ENCODE peak calls at places on chromosomes 7 and 10, in four cellular contexts. G is A549, K is pancreas, L is cardiac fibroblast. F is an unnamed sample.

GRCh38 chr10:68075550-68076004 is 494 bp upstream of the HERC4 start:
- DNase-seq in G (no peak), K (no peak), L (no peak), F (no peak)

GRCh38 chr10:114184276-114184675 is 5.1 kb downstream of the TDRD1 start:
- DNase-seq in G (no peak), K (no peak), L (no peak), F (no peak)

GRCh38 chr7:471866-472639 is 47.6 kb downstream of the PDGFA start:
- DNase-seq in G (no peak), K (peak; percentile 51), L (peak; percentile 95), F (peak; percentile 92)

GRCh38 chr7:48971173-48971572 is 46.8 kb downstream of the CDC14C start:
- DNase-seq in G (no peak), K (no peak), L (no peak), F (no peak)

GRCh38 chr7:673681-674453 is 52.6 kb upstream of the DNAAF5 start:
- DNase-seq in G (no peak), K (peak; percentile 31), L (no peak), F (no peak)

GRCh38 chr7:148535227-148535626 is 55.3 kb upstream of the C7orf33 start:
- DNase-seq in G (no peak), K (no peak), L (no peak), F (peak; percentile 47)

GRCh38 chr10:69883256-69883655 is 81.5 kb downstream of the COL13A1 start:
- DNase-seq in G (peak; percentile 26), K (no peak), L (no peak), F (peak; percentile 68)

GRCh38 chr7:46486264-46487206 is 565.5 kb upstream of the IGFBP3 start:
- DNase-seq in G (peak; percentile 6), K (no peak), L (peak; percentile 89), F (peak; percentile 91)

GRCh38 chr10:104032144-104032775 is 53.4 kb downstream of the COL17A1 start:
- DNase-seq in G (no peak), K (no peak), L (no peak), F (no peak)

GRCh38 chr7:41760293-41760692 is 57.4 kb upstream of the INHBA start:
- DNase-seq in G (no peak), K (no peak), L (peak; percentile 37), F (peak; percentile 53)

GRCh38 chr7:155233703-155234492 is 63.8 kb upstream of the INSIG1 start:
- DNase-seq in G (no peak), K (no peak), L (no peak), F (no peak)

GRCh38 chr10:92108120-92108519 is 182.8 kb downstream of the CPEB3 start:
- DNase-seq in G (no peak), K (no peak), L (no peak), F (no peak)

GRCh38 chr7:142614116-142614515 is 135.2 kb upstream of the PRSS1 start:
- DNase-seq in G (no peak), K (no peak), L (peak; percentile 33), F (peak; percentile 6)

DNA sequence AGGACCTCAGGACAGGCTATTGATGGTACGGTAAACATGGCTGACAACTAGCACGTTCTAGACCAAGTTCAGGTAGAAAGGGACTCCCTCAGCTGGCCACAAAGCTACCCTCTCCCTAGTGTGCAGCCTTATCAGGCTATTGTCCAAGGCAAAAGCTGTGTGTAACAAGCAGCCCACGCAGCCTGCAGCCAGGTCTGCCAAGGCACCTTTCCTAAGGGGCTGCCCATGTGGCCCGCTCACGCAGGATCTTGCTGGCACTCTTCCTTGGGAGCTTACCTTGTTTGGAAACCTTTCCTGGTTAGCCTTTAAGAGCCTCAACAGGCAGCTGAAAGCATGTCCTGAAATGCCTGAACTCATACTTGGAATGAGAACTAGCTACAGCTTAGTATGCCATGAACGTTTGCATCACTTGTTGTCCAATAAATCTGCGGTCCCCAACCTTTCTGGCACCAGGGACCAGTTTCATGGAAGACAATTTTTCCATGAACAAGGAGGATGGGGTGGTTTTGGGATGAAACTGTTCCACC is 51.7 kb downstream of the SYPL1 start:
- DNase-seq in G (no peak), K (no peak), L (no peak), F (peak; percentile 69)
- H3K4me3 ChIP-seq in G (no peak overlapping the region), K (no peak overlapping the region), L (no peak overlapping the region), F (no peak overlapping the region)

GRCh38 chr10:11165591-11166543 is 148.2 kb downstream of the CELF2 start:
- DNase-seq in G (peak; percentile 5), K (no peak), L (peak; percentile 5), F (peak; percentile 36)
- TF ChIP-seq CTCF in G (no peak), K (no peak), L (peak; percentile 29), F (peak; percentile 58)

DNA sequence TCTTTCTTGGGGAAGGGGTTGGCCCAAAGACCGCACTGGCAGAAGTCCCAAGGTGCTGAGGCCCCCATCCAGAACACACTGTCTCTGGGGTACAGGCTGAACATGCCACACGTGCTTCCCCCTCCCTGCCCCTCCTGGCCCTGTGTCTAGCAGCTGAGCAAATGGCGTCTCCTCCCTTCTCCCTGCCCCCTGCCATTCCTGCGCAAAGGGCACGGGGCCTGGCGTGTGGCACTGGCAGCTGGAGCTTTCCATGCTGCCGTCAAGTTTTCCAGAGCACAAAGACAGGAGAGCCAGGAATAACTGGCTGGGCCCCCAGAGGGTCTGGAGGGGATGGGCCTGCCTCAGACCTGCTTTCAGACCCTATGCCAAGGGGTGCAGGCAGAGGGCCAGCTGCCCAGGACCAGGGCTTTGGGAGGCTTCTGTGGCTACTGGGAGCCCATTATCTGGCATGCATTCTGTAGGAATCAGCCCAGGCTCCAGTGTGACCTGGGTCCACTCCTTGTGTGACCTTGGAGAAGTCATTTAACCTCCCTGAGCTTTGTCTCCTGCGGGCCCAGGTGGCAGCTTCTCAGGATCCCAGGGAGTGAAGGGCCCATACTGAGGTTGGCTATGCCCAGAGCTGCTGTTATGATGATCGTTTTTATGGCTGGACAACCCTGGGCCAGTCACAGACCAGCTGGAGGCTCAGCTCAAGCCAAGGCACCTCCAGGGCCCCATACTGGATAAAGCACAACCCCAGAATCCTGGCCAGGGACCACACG is 710 bp upstream of the LDB3 start:
- DNase-seq in G (no peak), K (no peak), L (no peak), F (no peak)
- H3K4me3 ChIP-seq in G (no peak overlapping the region), K (no peak overlapping the region), L (no peak overlapping the region), F (no peak overlapping the region)

GRCh38 chr7:151429555-151430331 is 10.2 kb downstream of the CRYGN start:
- DNase-seq in G (peak; percentile 36), K (peak; percentile 61), L (no peak), F (peak; percentile 35)
- TF ChIP-seq CTCF in G (no peak), K (no peak), L (no peak), F (peak; percentile 43)

DNA sequence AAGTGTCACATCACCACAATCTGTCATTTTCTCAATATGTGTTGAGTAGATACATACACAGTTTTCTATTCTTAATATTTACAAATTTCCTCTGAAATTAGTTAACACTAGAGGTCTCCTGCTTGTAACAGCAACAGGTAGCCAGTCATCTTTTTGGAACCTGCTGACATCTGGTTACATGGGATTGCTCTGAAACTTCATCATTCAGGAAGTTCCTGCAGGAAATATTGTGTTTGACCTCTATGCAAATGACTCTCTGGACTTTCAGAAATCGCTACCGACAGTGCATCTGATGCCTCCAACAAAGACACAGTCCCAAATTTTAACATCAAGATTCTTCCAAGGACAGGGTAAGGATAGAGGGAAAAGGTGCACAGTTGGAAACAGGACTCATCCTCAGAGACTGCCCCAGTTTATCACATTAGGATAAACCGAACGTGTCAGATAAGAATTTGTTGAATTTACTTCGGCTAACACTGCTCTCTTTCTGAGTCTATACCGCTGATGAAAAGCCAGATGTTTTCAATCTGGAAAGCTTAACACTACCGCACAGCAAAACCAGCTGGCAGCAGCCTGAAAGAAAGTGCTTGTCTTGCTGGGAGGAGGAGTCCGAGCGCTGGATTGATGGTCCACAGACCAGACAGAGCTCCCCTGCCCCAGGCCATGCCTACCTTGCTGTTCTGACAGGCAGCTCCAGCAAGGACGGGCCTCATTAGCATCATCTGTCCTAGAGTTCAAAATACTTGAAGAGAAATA is 633.4 kb downstream of the PARD3 start:
- DNase-seq in G (no peak), K (no peak), L (peak; percentile 22), F (no peak)
- H3K4me3 ChIP-seq in G (no peak overlapping the region), K (no peak overlapping the region), L (no peak overlapping the region), F (no peak overlapping the region)

DNA sequence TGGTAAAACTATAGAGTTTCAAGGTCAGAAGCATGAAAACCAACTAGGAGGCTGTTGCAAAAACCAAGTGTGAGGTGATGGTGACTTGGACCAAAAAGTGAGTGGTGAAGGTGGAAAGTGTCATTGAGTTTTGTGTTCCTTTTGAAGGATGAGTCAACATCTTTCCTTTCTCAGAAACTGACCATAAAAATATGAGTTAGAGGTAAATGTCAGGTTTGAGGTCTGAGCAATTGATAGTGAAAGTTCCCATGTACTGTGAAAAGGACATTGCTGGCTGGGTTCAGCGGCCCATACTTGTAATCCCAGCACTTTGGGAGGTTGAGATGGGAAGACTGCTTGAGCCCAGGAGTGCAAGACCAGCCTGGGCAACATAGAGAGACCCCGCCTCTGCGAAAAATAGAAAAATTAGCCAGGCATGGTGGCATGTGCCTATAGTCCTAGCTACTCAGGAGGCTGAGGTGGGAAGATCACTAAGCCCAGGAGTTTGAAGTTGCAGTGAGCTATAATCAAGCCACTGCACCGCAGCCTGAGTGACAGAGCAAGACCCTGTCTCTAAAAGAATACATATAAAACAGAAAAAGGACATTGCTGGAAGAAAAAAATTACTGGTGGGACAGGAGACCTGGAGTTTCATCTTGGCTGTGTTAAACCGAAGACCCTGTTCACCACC is 89.3 kb upstream of the ARID5B start:
- DNase-seq in G (no peak), K (no peak), L (no peak), F (no peak)
- TF ChIP-seq CTCF in G (no peak), K (no peak), L (no peak), F (no peak)

GRCh38 chr7:112110651-112111050 is 95.5 kb downstream of the DOCK4 start:
- DNase-seq in G (no peak), K (no peak), L (no peak), F (no peak)
- H3K4me3 ChIP-seq in G (no peak overlapping the region), K (no peak overlapping the region), L (no peak overlapping the region), F (no peak overlapping the region)

DNA sequence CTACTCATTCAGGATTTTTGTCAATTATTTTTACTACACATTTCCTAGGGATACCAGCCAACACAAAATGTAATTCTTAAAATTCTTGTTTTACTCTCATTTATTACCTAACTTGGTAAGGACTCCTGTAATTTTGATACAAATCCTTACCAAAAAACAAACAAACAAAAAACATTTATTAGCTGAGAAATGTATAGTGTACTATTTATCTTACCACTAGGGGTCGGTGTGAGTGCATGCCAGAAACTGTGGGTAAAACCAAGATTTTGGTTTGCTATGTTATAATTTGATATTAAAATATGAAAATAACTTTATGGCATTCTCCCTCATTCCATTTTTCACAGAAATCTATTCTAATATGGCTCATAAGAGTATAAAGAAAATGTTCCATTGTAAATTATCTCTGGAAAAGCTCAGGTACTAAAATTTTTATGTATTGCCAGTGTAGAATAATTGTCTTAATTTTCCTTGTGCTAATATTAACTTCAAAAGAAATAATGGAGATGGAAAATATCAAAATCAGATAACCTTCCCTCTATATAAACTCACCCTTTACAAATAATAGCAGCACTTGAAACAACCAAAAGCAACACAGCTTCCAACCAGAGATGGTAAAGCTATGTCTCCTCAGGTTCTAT is 290.8 kb upstream of the PCDH15 start:
- DNase-seq in G (no peak), K (no peak), L (peak; percentile 21), F (peak; percentile 20)
- TF ChIP-seq CTCF in G (peak; percentile 62), K (peak; percentile 58), L (peak; percentile 73), F (peak; percentile 82)

DNA sequence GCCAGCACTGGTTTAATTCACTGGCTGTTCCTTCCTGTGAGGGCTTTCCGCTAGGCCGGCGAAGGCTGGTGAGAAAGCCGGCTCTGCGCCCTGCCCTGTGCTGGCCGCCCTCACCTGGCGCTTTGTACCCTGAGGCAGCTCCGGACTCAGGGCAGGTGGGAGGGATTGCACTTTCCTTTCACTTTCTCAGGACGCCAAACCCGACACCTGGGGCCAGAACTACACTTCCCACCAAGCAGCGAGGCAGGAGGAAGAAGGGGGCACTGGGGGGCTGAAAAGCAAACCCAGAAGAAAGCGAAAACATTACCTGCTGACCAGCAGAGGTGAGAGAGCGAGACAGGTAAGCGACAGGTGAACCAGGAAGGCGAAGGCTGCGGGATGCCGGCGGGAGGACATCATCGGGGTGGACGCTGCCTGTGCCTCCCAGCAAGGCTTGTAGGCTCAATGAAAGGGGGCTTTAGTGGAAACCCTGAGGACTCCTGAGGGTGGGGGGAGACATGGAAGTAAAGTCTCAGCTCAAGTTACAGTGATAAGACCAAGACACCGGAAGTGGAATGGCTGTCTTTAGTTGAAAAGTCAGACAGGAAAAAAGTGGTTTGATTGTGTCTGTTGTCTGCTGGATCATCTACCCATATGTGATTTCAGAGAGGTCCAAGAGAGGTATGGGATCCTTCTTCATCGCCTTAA is at the start of gene RAB19:
- DNase-seq in G (no peak), K (peak; percentile 88), L (no peak), F (peak; percentile 29)
- H3K4me3 ChIP-seq in G (no peak within 1 kb of the TSS), K (peak within 1 kb of the TSS; percentile 30), L (no peak within 1 kb of the TSS), F (peak within 1 kb of the TSS; percentile 59)